ENCODE peak calls at places on chromosomes 7 and 10, in five cellular contexts. C, L, B, T and Q are unnamed samples.

GRCh38 chr7:115662120-115662519 is 368.4 kb downstream of the TFEC start:
- DNase-seq in C (no peak), B (no peak), T (no peak), L (no peak), Q (no peak)

GRCh38 chr7:54906963-54907362 is 111.9 kb upstream of the EGFR start:
- DNase-seq in L (no peak), C (no peak), B (no peak), T (no peak), Q (no peak)

GRCh38 chr10:90751107-90751997 is 106.5 kb downstream of the HTR7 start:
- DNase-seq in T (peak), L (peak), B (no peak), C (peak), Q (peak)

GRCh38 chr7:8015746-8016120 is 47.1 kb downstream of the GLCCI1 start:
- DNase-seq in C (no peak), T (no peak), B (no peak), L (no peak), Q (no peak)

GRCh38 chr10:49568235-49568634 is 29.3 kb upstream of the ERCC6 start:
- DNase-seq in B (no peak), C (no peak), L (no peak), T (no peak), Q (no peak)

GRCh38 chr7:133770863-133771492 is 356.2 kb upstream of the LRGUK start:
- DNase-seq in B (no peak), C (no peak), L (no peak), T (no peak), Q (no peak)

GRCh38 chr7:73842248-73842895 is at the start of gene METTL27:
- DNase-seq in B (peak), C (peak), T (peak), L (peak), Q (peak)

GRCh38 chr7:3065724-3066143 is 22.1 kb upstream of the CARD11 start:
- DNase-seq in L (peak), C (no peak), B (no peak), T (peak), Q (peak)

GRCh38 chr10:67934331-67934730 is 49.9 kb downstream of the SIRT1 start:
- DNase-seq in T (no peak), L (no peak), B (no peak), C (no peak), Q (no peak)